ENCODE peak calls at places on chromosomes 5 and 9, in six cellular contexts. G, E, O, T, W and L are unnamed samples.
A peak's percentile ranks its signal among the peaks of the same experiment; 100 is the strongest.

GRCh38 chr9:95724253-95724991 is 151.1 kb upstream of the ERCC6L2 start:
- DNase-seq in G (no peak), E (no peak), O (no peak), T (no peak), W (no peak), L (no peak)

GRCh38 chr9:120715331-120715924 is 1.2 kb upstream of the MEGF9 start:
- DNase-seq in G (no peak), E (peak; percentile 37), O (peak; percentile 56), T (peak; percentile 54), W (peak; percentile 66), L (peak; percentile 59)

GRCh38 chr9:113454914-113455761 is 8.4 kb upstream of the RGS3 start:
- DNase-seq in G (peak; percentile 43), E (peak; percentile 58), O (peak; percentile 72), T (peak; percentile 92), W (peak; percentile 91), L (peak; percentile 83)

GRCh38 chr5:155676967-155677366 is 650.0 kb upstream of the SGCD start:
- DNase-seq in G (no peak), E (no peak), O (no peak), T (no peak), W (no peak), L (no peak)

GRCh38 chr9:9521033-9521779 is 1091.6 kb downstream of the PTPRD start:
- DNase-seq in G (no peak), E (no peak), O (no peak), T (no peak), W (no peak), L (no peak)

GRCh38 chr9:131950487-131950886 is 129.2 kb downstream of the MED27 start:
- DNase-seq in G (no peak), E (no peak), O (no peak), T (no peak), W (no peak), L (no peak)

GRCh38 chr5:5418764-5419163 is 3.7 kb upstream of the ICE1 start:
- DNase-seq in G (no peak), E (no peak), O (no peak), T (no peak), W (no peak), L (no peak)

GRCh38 chr5:169064093-169064492 is 236.8 kb downstream of the SLIT3 start:
- DNase-seq in G (no peak), E (no peak), O (peak; percentile 26), T (peak; percentile 29), W (no peak), L (peak; percentile 14)

GRCh38 chr5:36607838-36608783 is 1.7 kb downstream of the SLC1A3 start:
- DNase-seq in G (no peak), E (no peak), O (no peak), T (peak; percentile 61), W (peak; percentile 74), L (no peak)
- H3K4me3 ChIP-seq in G (no peak overlapping the region), E (peak overlapping the region; percentile 51), O (no peak overlapping the region), T (peak overlapping the region; percentile 69), W (peak overlapping the region; percentile 86), L (peak overlapping the region; percentile 51)

GRCh38 chr5:113038714-113039113 is 62.1 kb downstream of the DCP2 start:
- DNase-seq in G (no peak), E (no peak), O (no peak), T (peak; percentile 49), W (no peak), L (peak; percentile 47)
- TF ChIP-seq CTCF in G (no peak), E (no peak), O (no peak), T (peak; percentile 11), W (peak; percentile 11), L (no peak)

GRCh38 chr5:10583663-10584572 is 20.0 kb downstream of the ANKRD33B start:
- DNase-seq in G (no peak), E (no peak), O (no peak), T (no peak), W (no peak), L (no peak)
- H3K4me3 ChIP-seq in G (no peak overlapping the region), E (no peak overlapping the region), O (no peak overlapping the region), T (no peak overlapping the region), W (no peak overlapping the region), L (no peak overlapping the region)

GRCh38 chr5:98111686-98112085 is 661.8 kb upstream of the RGMB start:
- DNase-seq in G (no peak), E (no peak), O (no peak), T (no peak), W (no peak), L (no peak)
- TF ChIP-seq CTCF in G (no peak), E (no peak), O (no peak), T (no peak), W (peak; percentile 51), L (peak; percentile 44)

GRCh38 chr9:4970970-4971641 is 14.0 kb upstream of the JAK2 start:
- DNase-seq in G (no peak), E (no peak), O (no peak), T (no peak), W (no peak), L (no peak)

GRCh38 chr9:4973246-4973645 is 11.8 kb upstream of the JAK2 start:
- DNase-seq in G (no peak), E (no peak), O (no peak), T (no peak), W (peak; percentile 91), L (no peak)

GRCh38 chr9:4969130-4969529 is 15.9 kb upstream of the JAK2 start:
- DNase-seq in G (no peak), E (no peak), O (no peak), T (no peak), W (no peak), L (no peak)

GRCh38 chr9:4979224-4979623 is 5.8 kb upstream of the JAK2 start:
- DNase-seq in G (no peak), E (no peak), O (no peak), T (peak; percentile 19), W (peak; percentile 93), L (no peak)

GRCh38 chr9:4973902-4974301 is 11.2 kb upstream of the JAK2 start:
- DNase-seq in G (no peak), E (no peak), O (no peak), T (peak; percentile 48), W (peak; percentile 74), L (peak; percentile 39)
- H3K4me3 ChIP-seq in G (no peak overlapping the region), E (no peak overlapping the region), O (no peak overlapping the region), T (no peak overlapping the region), W (no peak overlapping the region), L (no peak overlapping the region)

GRCh38 chr5:66966439-66966838 is 230.2 kb downstream of the CD180 start:
- DNase-seq in G (no peak), E (no peak), O (peak; percentile 19), T (no peak), W (no peak), L (no peak)
- TF ChIP-seq CTCF in G (no peak), E (no peak), O (no peak), T (no peak), W (no peak), L (no peak)

GRCh38 chr9:4604678-4605095 is 57.4 kb upstream of the PLPP6 start:
- DNase-seq in G (peak; percentile 54), E (peak; percentile 61), O (peak; percentile 75), T (peak; percentile 73), W (peak; percentile 67), L (peak; percentile 69)
- H3K4me3 ChIP-seq in G (no peak overlapping the region), E (no peak overlapping the region), O (no peak overlapping the region), T (no peak overlapping the region), W (no peak overlapping the region), L (no peak overlapping the region)

GRCh38 chr9:78543353-78543752 is 246.4 kb downstream of the PSAT1 start:
- DNase-seq in G (no peak), E (no peak), O (no peak), T (no peak), W (no peak), L (no peak)

GRCh38 chr9:78552802-78553201 is 255.9 kb downstream of the PSAT1 start:
- DNase-seq in G (no peak), E (no peak), O (no peak), T (no peak), W (no peak), L (no peak)

GRCh38 chr9:78549711-78550110 is 252.8 kb downstream of the PSAT1 start:
- DNase-seq in G (no peak), E (no peak), O (no peak), T (peak; percentile 3), W (no peak), L (no peak)

GRCh38 chr9:78544260-78544659 is 247.3 kb downstream of the PSAT1 start:
- DNase-seq in G (no peak), E (no peak), O (no peak), T (no peak), W (peak; percentile 6), L (no peak)

DNA sequence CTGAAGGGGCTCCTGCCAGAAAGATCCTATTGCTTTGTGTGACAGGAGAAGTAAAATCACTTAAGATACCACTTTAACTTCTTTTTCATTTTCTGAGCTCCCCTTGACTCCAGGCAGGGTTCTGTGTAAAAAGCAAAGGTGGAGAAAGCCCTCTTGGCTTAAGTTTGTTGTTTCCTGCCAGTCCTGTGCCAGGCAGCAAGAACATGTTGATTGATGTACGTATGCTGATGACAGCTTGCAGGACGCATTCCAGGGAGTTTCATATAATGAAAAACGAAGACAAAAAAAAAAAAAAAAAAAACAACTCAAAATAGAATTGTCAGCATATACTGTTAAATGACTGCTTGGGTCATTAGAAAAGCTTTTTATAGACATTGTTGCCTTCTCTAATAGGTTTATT is 251.7 kb downstream of the PSAT1 start:
- DNase-seq in G (no peak), E (no peak), O (no peak), T (no peak), W (no peak), L (no peak)
- TF ChIP-seq CTCF in G (no peak), E (no peak), O (no peak), T (no peak), W (no peak), L (no peak)